ENCODE peak calls at places on chromosome 7, in six cellular contexts. One of them, this sample, is unnamed.

GRCh38 chr7:133300811-133301210 is 47.9 kb downstream of the EXOC4 start:
- DNase-seq in left lobe of liver: no peak
- DNase-seq in left cardiac atrium: no peak
- DNase-seq in hepatocyte: no peak
- DNase-seq in astrocyte of the spinal cord: no peak
- DNase-seq in stimulated activated CD4-positive, alpha-beta T cell treated with anti-CD3 and anti-CD28 coated beads, Interleukin-15, amount 100 ng/mL, for 1 hour: no peak
- DNase-seq in this sample: no peak

GRCh38 chr7:97009753-97010732 is 4.7 kb downstream of the DLX6 start:
- DNase-seq in left lobe of liver: no peak
- DNase-seq in left cardiac atrium: no peak
- DNase-seq in hepatocyte: no peak
- DNase-seq in astrocyte of the spinal cord: no peak
- DNase-seq in stimulated activated CD4-positive, alpha-beta T cell treated with anti-CD3 and anti-CD28 coated beads, Interleukin-15, amount 100 ng/mL, for 1 hour: no peak
- DNase-seq in this sample: peak

GRCh38 chr7:44534501-44534900 is 6.6 kb downstream of the NPC1L1 start:
- DNase-seq in left lobe of liver: peak
- DNase-seq in left cardiac atrium: no peak
- DNase-seq in hepatocyte: peak
- DNase-seq in astrocyte of the spinal cord: peak
- DNase-seq in stimulated activated CD4-positive, alpha-beta T cell treated with anti-CD3 and anti-CD28 coated beads, Interleukin-15, amount 100 ng/mL, for 1 hour: no peak
- DNase-seq in this sample: peak

GRCh38 chr7:17593854-17594419 is 295.5 kb downstream of the AHR start:
- DNase-seq in left lobe of liver: no peak
- DNase-seq in left cardiac atrium: no peak
- DNase-seq in hepatocyte: no peak
- DNase-seq in astrocyte of the spinal cord: peak
- DNase-seq in stimulated activated CD4-positive, alpha-beta T cell treated with anti-CD3 and anti-CD28 coated beads, Interleukin-15, amount 100 ng/mL, for 1 hour: no peak
- DNase-seq in this sample: peak

GRCh38 chr7:140225562-140226249 is 48.9 kb upstream of the KDM7A start:
- DNase-seq in left lobe of liver: no peak
- DNase-seq in left cardiac atrium: no peak
- DNase-seq in hepatocyte: no peak
- DNase-seq in astrocyte of the spinal cord: no peak
- DNase-seq in stimulated activated CD4-positive, alpha-beta T cell treated with anti-CD3 and anti-CD28 coated beads, Interleukin-15, amount 100 ng/mL, for 1 hour: no peak
- DNase-seq in this sample: no peak

GRCh38 chr7:106599343-106599698 is 61.6 kb downstream of the CCDC71L start:
- DNase-seq in left lobe of liver: no peak
- DNase-seq in left cardiac atrium: no peak
- DNase-seq in hepatocyte: peak
- DNase-seq in astrocyte of the spinal cord: no peak
- DNase-seq in stimulated activated CD4-positive, alpha-beta T cell treated with anti-CD3 and anti-CD28 coated beads, Interleukin-15, amount 100 ng/mL, for 1 hour: no peak
- DNase-seq in this sample: no peak

GRCh38 chr7:149245244-149245643 is 5.8 kb downstream of the ZNF212 start:
- DNase-seq in left lobe of liver: no peak
- DNase-seq in left cardiac atrium: no peak
- DNase-seq in hepatocyte: no peak
- DNase-seq in astrocyte of the spinal cord: no peak
- DNase-seq in stimulated activated CD4-positive, alpha-beta T cell treated with anti-CD3 and anti-CD28 coated beads, Interleukin-15, amount 100 ng/mL, for 1 hour: no peak
- DNase-seq in this sample: no peak

GRCh38 chr7:133489906-133490305 is 237.0 kb downstream of the EXOC4 start:
- DNase-seq in left lobe of liver: no peak
- DNase-seq in left cardiac atrium: no peak
- DNase-seq in hepatocyte: no peak
- DNase-seq in astrocyte of the spinal cord: no peak
- DNase-seq in stimulated activated CD4-positive, alpha-beta T cell treated with anti-CD3 and anti-CD28 coated beads, Interleukin-15, amount 100 ng/mL, for 1 hour: no peak
- DNase-seq in this sample: no peak

GRCh38 chr7:81721428-81721827 is 48.4 kb downstream of the HGF start:
- DNase-seq in left lobe of liver: no peak
- DNase-seq in left cardiac atrium: no peak
- DNase-seq in hepatocyte: no peak
- DNase-seq in astrocyte of the spinal cord: no peak
- DNase-seq in stimulated activated CD4-positive, alpha-beta T cell treated with anti-CD3 and anti-CD28 coated beads, Interleukin-15, amount 100 ng/mL, for 1 hour: no peak
- DNase-seq in this sample: no peak

GRCh38 chr7:100889761-100890639 is 485 bp upstream of the UFSP1 start:
- DNase-seq in left lobe of liver: peak
- DNase-seq in left cardiac atrium: peak
- DNase-seq in hepatocyte: peak
- DNase-seq in astrocyte of the spinal cord: peak
- DNase-seq in stimulated activated CD4-positive, alpha-beta T cell treated with anti-CD3 and anti-CD28 coated beads, Interleukin-15, amount 100 ng/mL, for 1 hour: peak
- DNase-seq in this sample: peak

GRCh38 chr7:46233585-46234329 is 312.7 kb upstream of the IGFBP3 start:
- DNase-seq in left lobe of liver: no peak
- DNase-seq in left cardiac atrium: no peak
- DNase-seq in hepatocyte: no peak
- DNase-seq in astrocyte of the spinal cord: no peak
- DNase-seq in stimulated activated CD4-positive, alpha-beta T cell treated with anti-CD3 and anti-CD28 coated beads, Interleukin-15, amount 100 ng/mL, for 1 hour: no peak
- DNase-seq in this sample: no peak

GRCh38 chr7:150514748-150515222 is at the start of gene GIMAP7:
- DNase-seq in left lobe of liver: no peak
- DNase-seq in left cardiac atrium: peak
- DNase-seq in hepatocyte: peak
- DNase-seq in astrocyte of the spinal cord: no peak
- DNase-seq in stimulated activated CD4-positive, alpha-beta T cell treated with anti-CD3 and anti-CD28 coated beads, Interleukin-15, amount 100 ng/mL, for 1 hour: peak
- DNase-seq in this sample: no peak

GRCh38 chr7:44638611-44639557 is 32.5 kb downstream of the OGDH start:
- DNase-seq in left lobe of liver: peak
- DNase-seq in left cardiac atrium: peak
- DNase-seq in hepatocyte: peak
- DNase-seq in astrocyte of the spinal cord: peak
- DNase-seq in stimulated activated CD4-positive, alpha-beta T cell treated with anti-CD3 and anti-CD28 coated beads, Interleukin-15, amount 100 ng/mL, for 1 hour: peak
- DNase-seq in this sample: peak

GRCh38 chr7:47573758-47574472 is 8.0 kb downstream of the TNS3 start:
- DNase-seq in left lobe of liver: peak
- DNase-seq in left cardiac atrium: no peak
- DNase-seq in hepatocyte: peak
- DNase-seq in astrocyte of the spinal cord: peak
- DNase-seq in stimulated activated CD4-positive, alpha-beta T cell treated with anti-CD3 and anti-CD28 coated beads, Interleukin-15, amount 100 ng/mL, for 1 hour: no peak
- DNase-seq in this sample: peak

GRCh38 chr7:2074694-2075093 is 158.1 kb downstream of the MAD1L1 start:
- DNase-seq in left lobe of liver: no peak
- DNase-seq in left cardiac atrium: no peak
- DNase-seq in hepatocyte: no peak
- DNase-seq in astrocyte of the spinal cord: no peak
- DNase-seq in stimulated activated CD4-positive, alpha-beta T cell treated with anti-CD3 and anti-CD28 coated beads, Interleukin-15, amount 100 ng/mL, for 1 hour: no peak
- DNase-seq in this sample: no peak

GRCh38 chr7:20236790-20237189 is 19.6 kb upstream of the MACC1 start:
- DNase-seq in left lobe of liver: no peak
- DNase-seq in left cardiac atrium: no peak
- DNase-seq in hepatocyte: no peak
- DNase-seq in astrocyte of the spinal cord: peak
- DNase-seq in stimulated activated CD4-positive, alpha-beta T cell treated with anti-CD3 and anti-CD28 coated beads, Interleukin-15, amount 100 ng/mL, for 1 hour: no peak
- DNase-seq in this sample: no peak

GRCh38 chr7:49346200-49346899 is 422.0 kb downstream of the CDC14C start:
- DNase-seq in left lobe of liver: peak
- DNase-seq in left cardiac atrium: no peak
- DNase-seq in hepatocyte: no peak
- DNase-seq in astrocyte of the spinal cord: no peak
- DNase-seq in stimulated activated CD4-positive, alpha-beta T cell treated with anti-CD3 and anti-CD28 coated beads, Interleukin-15, amount 100 ng/mL, for 1 hour: no peak
- DNase-seq in this sample: no peak

GRCh38 chr7:158843775-158844174 is 12.6 kb upstream of the DYNC2I1 start:
- DNase-seq in left lobe of liver: no peak
- DNase-seq in left cardiac atrium: no peak
- DNase-seq in hepatocyte: no peak
- DNase-seq in astrocyte of the spinal cord: no peak
- DNase-seq in stimulated activated CD4-positive, alpha-beta T cell treated with anti-CD3 and anti-CD28 coated beads, Interleukin-15, amount 100 ng/mL, for 1 hour: no peak
- DNase-seq in this sample: peak

GRCh38 chr7:95246935-95247370 is 77.4 kb downstream of the PON1 start:
- DNase-seq in left lobe of liver: peak
- DNase-seq in left cardiac atrium: no peak
- DNase-seq in hepatocyte: peak
- DNase-seq in astrocyte of the spinal cord: peak
- DNase-seq in stimulated activated CD4-positive, alpha-beta T cell treated with anti-CD3 and anti-CD28 coated beads, Interleukin-15, amount 100 ng/mL, for 1 hour: no peak
- DNase-seq in this sample: peak

GRCh38 chr7:130486114-130486962 is 5.5 kb upstream of the MEST start:
- DNase-seq in left lobe of liver: peak
- DNase-seq in left cardiac atrium: peak
- DNase-seq in hepatocyte: peak
- DNase-seq in astrocyte of the spinal cord: no peak
- DNase-seq in stimulated activated CD4-positive, alpha-beta T cell treated with anti-CD3 and anti-CD28 coated beads, Interleukin-15, amount 100 ng/mL, for 1 hour: peak
- DNase-seq in this sample: peak

GRCh38 chr7:372939-373791 is 83.2 kb downstream of the FOXL3 start:
- DNase-seq in left lobe of liver: peak
- DNase-seq in left cardiac atrium: no peak
- DNase-seq in hepatocyte: peak
- DNase-seq in astrocyte of the spinal cord: no peak
- DNase-seq in stimulated activated CD4-positive, alpha-beta T cell treated with anti-CD3 and anti-CD28 coated beads, Interleukin-15, amount 100 ng/mL, for 1 hour: no peak
- DNase-seq in this sample: peak

GRCh38 chr7:108138911-108139310 is 8.8 kb upstream of the LAMB4 start:
- DNase-seq in left lobe of liver: no peak
- DNase-seq in left cardiac atrium: no peak
- DNase-seq in hepatocyte: no peak
- DNase-seq in astrocyte of the spinal cord: peak
- DNase-seq in stimulated activated CD4-positive, alpha-beta T cell treated with anti-CD3 and anti-CD28 coated beads, Interleukin-15, amount 100 ng/mL, for 1 hour: no peak
- DNase-seq in this sample: no peak

GRCh38 chr7:115297651-115298050 is 375.8 kb downstream of the MDFIC start:
- DNase-seq in left lobe of liver: no peak
- DNase-seq in left cardiac atrium: peak
- DNase-seq in hepatocyte: peak
- DNase-seq in astrocyte of the spinal cord: peak
- DNase-seq in stimulated activated CD4-positive, alpha-beta T cell treated with anti-CD3 and anti-CD28 coated beads, Interleukin-15, amount 100 ng/mL, for 1 hour: no peak
- DNase-seq in this sample: no peak

GRCh38 chr7:109335951-109336350 is 766.3 kb downstream of the DNAJB9 start:
- DNase-seq in left lobe of liver: no peak
- DNase-seq in left cardiac atrium: no peak
- DNase-seq in hepatocyte: no peak
- DNase-seq in astrocyte of the spinal cord: no peak
- DNase-seq in stimulated activated CD4-positive, alpha-beta T cell treated with anti-CD3 and anti-CD28 coated beads, Interleukin-15, amount 100 ng/mL, for 1 hour: no peak
- DNase-seq in this sample: no peak

GRCh38 chr7:44772867-44773266 is 23.6 kb upstream of the PPIA start:
- DNase-seq in left lobe of liver: no peak
- DNase-seq in left cardiac atrium: no peak
- DNase-seq in hepatocyte: no peak
- DNase-seq in astrocyte of the spinal cord: no peak
- DNase-seq in stimulated activated CD4-positive, alpha-beta T cell treated with anti-CD3 and anti-CD28 coated beads, Interleukin-15, amount 100 ng/mL, for 1 hour: no peak
- DNase-seq in this sample: no peak

GRCh38 chr7:114081606-114082425 is 163.0 kb upstream of the PPP1R3A start:
- DNase-seq in left lobe of liver: no peak
- DNase-seq in left cardiac atrium: no peak
- DNase-seq in hepatocyte: peak
- DNase-seq in astrocyte of the spinal cord: peak
- DNase-seq in stimulated activated CD4-positive, alpha-beta T cell treated with anti-CD3 and anti-CD28 coated beads, Interleukin-15, amount 100 ng/mL, for 1 hour: no peak
- DNase-seq in this sample: peak

GRCh38 chr7:103296901-103297836 is at the start of gene PMPCB:
- DNase-seq in left lobe of liver: peak
- DNase-seq in left cardiac atrium: peak
- DNase-seq in hepatocyte: peak
- DNase-seq in astrocyte of the spinal cord: peak
- DNase-seq in stimulated activated CD4-positive, alpha-beta T cell treated with anti-CD3 and anti-CD28 coated beads, Interleukin-15, amount 100 ng/mL, for 1 hour: peak
- DNase-seq in this sample: peak

This sample was measured in left kidney.